ENCODE peak calls at places on chromosomes 12 and 14, in ten cellular contexts. Y is transverse colon, D is PC-9, H is A673, Q is neural progenitor cell, M is breast epithelium, A is neuronal stem cell, J is right cardiac atrium, P is heart right ventricle, Z is mesenchymal stem cell. R is an unnamed sample. For H3K27me3, the result is how much of the 10 kb centered on the place peaks cover.

GRCh38 chr14:29759521-29760340 is 167.9 kb downstream of the PRKD1 start:
- DNase-seq in Q (no peak), P (no peak), A (no peak), H (peak), J (no peak), M (no peak), Z (no peak), D (no peak), Y (no peak), R (no peak)

GRCh38 chr12:68611094-68611818 is 557 bp downstream of the RAP1B start:
- DNase-seq in J (peak), Q (peak), A (peak), M (peak), Y (peak), H (peak), D (peak), P (peak), Z (peak), R (peak)

GRCh38 chr12:121793836-121794531 is 496 bp upstream of the RHOF start:
- DNase-seq in P (peak), D (peak), M (peak), H (peak), Z (peak), Q (peak), Y (peak), J (peak), A (peak), R (peak)

GRCh38 chr12:401235-402126 is at the start of gene CCDC77:
- DNase-seq in J (peak), P (peak), H (peak), Y (peak), D (peak), Z (peak), M (peak), A (peak), Q (peak), R (peak)

GRCh38 chr12:122022393-122023338 is 982 bp downstream of the BCL7A start:
- DNase-seq in J (peak), A (no peak), M (no peak), Z (peak), Y (no peak), Q (peak), D (no peak), H (peak), P (no peak), R (no peak)

GRCh38 chr14:104821971-104822608 is 21.2 kb downstream of the ZBTB42 start:
- DNase-seq in Q (no peak), Z (no peak), J (no peak), A (no peak), Y (no peak), P (no peak), M (no peak), D (peak), H (no peak), R (no peak)

GRCh38 chr14:54881761-54882401 is 20.7 kb downstream of the GCH1 start:
- DNase-seq in Q (no peak), Y (no peak), D (no peak), M (no peak), Z (peak), P (no peak), J (no peak), H (no peak), A (no peak), R (no peak)

GRCh38 chr14:70782361-70782760 is 27.0 kb downstream of the MAP3K9 start:
- DNase-seq in A (no peak), Y (no peak), H (no peak), P (no peak), M (no peak), Q (no peak), Z (peak), D (peak), J (no peak), R (no peak)

GRCh38 chr14:62661818-62662217 is 383.4 kb downstream of the KCNH5 start:
- DNase-seq in Z (no peak), J (no peak), M (no peak), Y (no peak), Q (no peak), H (peak), P (no peak), D (no peak), A (no peak), R (no peak)

GRCh38 chr12:32501835-32502333 is 102.5 kb downstream of the FGD4 start:
- DNase-seq in M (no peak), D (no peak), H (peak), Y (no peak), A (peak), Z (peak), J (no peak), Q (peak), P (no peak), R (no peak)

GRCh38 chr12:34398366-34398705 is 376.0 kb downstream of the ALG10 start:
- DNase-seq in J (peak), D (no peak), H (no peak), Y (peak), A (no peak), P (no peak), M (no peak), Q (no peak), Z (no peak), R (peak)

GRCh38 chr14:93044601-93045000 is 71.1 kb downstream of the ITPK1 start:
- DNase-seq in Z (no peak), Q (no peak), J (peak), M (no peak), Y (no peak), P (no peak), H (no peak), D (peak), A (no peak), R (no peak)

GRCh38 chr12:128606970-128607369 is 216.8 kb downstream of the SLC15A4 start:
- DNase-seq in Q (no peak), J (no peak), Z (no peak), H (no peak), Y (peak), P (no peak), A (no peak), D (no peak), M (no peak), R (no peak)

GRCh38 chr14:23302290-23303225 is at the start of gene PPP1R3E:
- DNase-seq in H (peak), D (peak), P (peak), M (peak), A (peak), Z (peak), Y (peak), Q (peak), J (peak), R (no peak)

GRCh38 chr12:95977764-95978305 is 18.3 kb downstream of the HAL start:
- DNase-seq in M (no peak), Q (no peak), D (no peak), Z (no peak), H (no peak), J (no peak), A (no peak), P (no peak), Y (no peak), R (no peak)

GRCh38 chr14:32039401-32039800 is 37.7 kb upstream of the ARHGAP5 start:
- DNase-seq in H (no peak), M (no peak), Y (no peak), P (no peak), D (no peak), Q (no peak), J (no peak), Z (peak), A (no peak), R (no peak)
- H3K27me3 ChIP-seq in H (under half), M (under half), Y (under half), P (under half), D (under half), Q (under half), J (under half), Z (under half), A (under half), R (under half)

GRCh38 chr14:100341301-100342031 is 18.3 kb downstream of the SLC25A47 start:
- DNase-seq in D (no peak), H (no peak), J (peak), Q (no peak), Y (no peak), M (no peak), P (no peak), A (no peak), Z (peak), R (peak)
- H3K27ac ChIP-seq in D (no peak), H (no peak), J (peak), Q (no peak), Y (peak), M (peak), P (peak), A (no peak), Z (peak), R (peak)

GRCh38 chr12:7723926-7724325 is 12.7 kb downstream of the DPPA3 start:
- DNase-seq in A (no peak), Q (no peak), Z (no peak), J (no peak), M (no peak), Y (no peak), D (no peak), H (no peak), P (no peak), R (no peak)
- H3K27me3 ChIP-seq in A (under half), Q (under half), Z (under half), J (under half), M (under half), Y (under half), D (under half), H (under half), P (under half), R (under half)

DNA sequence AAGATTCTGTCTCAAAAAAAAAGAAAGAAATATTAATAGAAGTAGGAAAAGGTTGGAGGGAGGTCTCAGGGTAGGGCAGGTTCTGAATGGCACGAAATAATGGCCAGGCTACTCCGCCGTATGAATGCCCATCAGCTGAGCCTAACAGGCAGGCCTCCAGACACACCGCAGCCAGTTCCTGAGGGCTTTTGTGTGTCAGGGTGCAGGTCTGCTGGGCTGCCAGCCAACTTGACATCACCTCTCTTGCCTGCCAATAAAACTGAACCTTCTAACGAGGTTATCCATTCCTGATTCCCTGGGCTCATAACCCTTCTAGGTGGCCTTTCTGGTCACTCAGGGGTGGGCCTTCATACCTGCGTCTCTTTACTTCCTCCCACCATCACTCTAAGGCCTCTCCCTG is 3.0 kb downstream of the IFI27 start:
- DNase-seq in Y (peak), M (no peak), J (peak), D (no peak), A (no peak), Q (no peak), Z (no peak), H (no peak), P (peak), R (peak)
- H3K27ac ChIP-seq in Y (peak), M (peak), J (peak), D (no peak), A (no peak), Q (no peak), Z (no peak), H (no peak), P (peak), R (peak)

GRCh38 chr14:76311410-76311758 is 64.6 kb upstream of the ESRRB start:
- DNase-seq in A (no peak), Q (peak), Z (no peak), D (no peak), H (no peak), J (no peak), P (no peak), M (no peak), Y (no peak), R (no peak)

GRCh38 chr14:76314521-76314951 is 61.4 kb upstream of the ESRRB start:
- DNase-seq in Z (no peak), Q (peak), M (no peak), P (no peak), Y (no peak), J (no peak), A (no peak), D (no peak), H (peak), R (no peak)

GRCh38 chr14:76313861-76314260 is 62.1 kb upstream of the ESRRB start:
- DNase-seq in H (peak), J (no peak), Z (no peak), A (no peak), Y (no peak), P (no peak), M (no peak), D (no peak), Q (no peak), R (no peak)

GRCh38 chr14:76313303-76313702 is 62.6 kb upstream of the ESRRB start:
- DNase-seq in H (peak), D (no peak), M (no peak), Y (no peak), P (no peak), Z (no peak), J (no peak), Q (no peak), A (no peak), R (no peak)

GRCh38 chr14:76312821-76313220 is 63.1 kb upstream of the ESRRB start:
- DNase-seq in D (no peak), Z (no peak), Q (peak), Y (no peak), J (no peak), H (no peak), P (no peak), A (no peak), M (no peak), R (no peak)
- H3K27me3 ChIP-seq in D (half or more), Z (under half), Q (half or more), Y (under half), J (under half), H (half or more), P (under half), A (half or more), M (under half), R (under half)

GRCh38 chr12:78403681-78404080 is 460.9 kb upstream of the SYT1 start:
- DNase-seq in H (no peak), J (no peak), M (no peak), Q (no peak), Y (no peak), D (no peak), A (no peak), Z (peak), P (no peak), R (no peak)
- H3K27ac ChIP-seq in H (no peak), J (no peak), M (no peak), Q (no peak), Y (no peak), D (no peak), A (no peak), Z (peak), P (no peak), R (no peak)

GRCh38 chr12:3127832-3128231 is 50.7 kb downstream of the TSPAN9 start:
- DNase-seq in Y (no peak), H (no peak), D (peak), Z (peak), A (no peak), M (no peak), Q (no peak), J (no peak), P (no peak), R (no peak)

GRCh38 chr12:3130053-3130805 is 53.0 kb downstream of the TSPAN9 start:
- DNase-seq in M (no peak), Z (no peak), D (no peak), A (no peak), Q (no peak), Y (no peak), H (no peak), P (peak), J (peak), R (no peak)

GRCh38 chr12:3131129-3131528 is 54.0 kb downstream of the TSPAN9 start:
- DNase-seq in M (no peak), H (no peak), Z (no peak), Y (no peak), J (no peak), D (no peak), Q (no peak), P (no peak), A (no peak), R (no peak)

GRCh38 chr12:3128498-3129293 is 51.5 kb downstream of the TSPAN9 start:
- DNase-seq in Q (no peak), M (no peak), A (no peak), Y (no peak), Z (no peak), D (peak), H (no peak), P (no peak), J (no peak), R (no peak)

GRCh38 chr12:3129301-3130052 is 52.3 kb downstream of the TSPAN9 start:
- DNase-seq in H (no peak), D (no peak), Q (no peak), J (no peak), M (no peak), A (no peak), Y (no peak), Z (peak), P (no peak), R (no peak)
- H3K27me3 ChIP-seq in H (under half), D (under half), Q (under half), J (under half), M (under half), A (under half), Y (under half), Z (under half), P (under half), R (under half)

GRCh38 chr12:92075425-92075891 is 70.2 kb downstream of the BTG1 start:
- DNase-seq in D (no peak), Z (peak), J (no peak), H (no peak), M (no peak), A (no peak), P (no peak), Q (peak), Y (no peak), R (no peak)
- H3K27ac ChIP-seq in D (no peak), Z (peak), J (peak), H (no peak), M (no peak), A (no peak), P (peak), Q (no peak), Y (no peak), R (no peak)

DNA sequence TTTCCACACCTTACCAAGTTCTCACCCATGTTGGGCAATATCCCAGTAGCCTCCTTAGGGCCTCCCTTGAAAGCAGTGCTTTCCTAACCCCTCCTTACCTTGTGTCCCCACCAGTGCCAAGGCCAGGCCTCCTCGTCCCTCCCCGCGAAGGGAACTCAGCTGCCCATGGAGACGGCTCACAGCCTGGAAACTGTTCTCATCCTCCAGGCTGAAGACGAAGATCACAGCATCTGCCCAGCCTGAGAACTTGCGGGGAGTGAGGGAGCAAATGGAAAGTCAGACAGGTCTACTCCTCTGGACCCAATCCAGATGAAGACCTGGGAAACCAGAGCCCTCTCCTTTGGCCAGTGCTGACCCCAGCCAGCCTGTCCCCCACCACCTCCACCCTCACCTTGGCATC is 4.6 kb downstream of the AGAP2 start:
- DNase-seq in A (no peak), Z (no peak), D (no peak), M (no peak), Y (no peak), P (no peak), H (no peak), J (no peak), Q (no peak), R (no peak)
- H3K27me3 ChIP-seq in A (under half), Z (half or more), D (under half), M (under half), Y (half or more), P (under half), H (under half), J (under half), Q (half or more), R (half or more)

DNA sequence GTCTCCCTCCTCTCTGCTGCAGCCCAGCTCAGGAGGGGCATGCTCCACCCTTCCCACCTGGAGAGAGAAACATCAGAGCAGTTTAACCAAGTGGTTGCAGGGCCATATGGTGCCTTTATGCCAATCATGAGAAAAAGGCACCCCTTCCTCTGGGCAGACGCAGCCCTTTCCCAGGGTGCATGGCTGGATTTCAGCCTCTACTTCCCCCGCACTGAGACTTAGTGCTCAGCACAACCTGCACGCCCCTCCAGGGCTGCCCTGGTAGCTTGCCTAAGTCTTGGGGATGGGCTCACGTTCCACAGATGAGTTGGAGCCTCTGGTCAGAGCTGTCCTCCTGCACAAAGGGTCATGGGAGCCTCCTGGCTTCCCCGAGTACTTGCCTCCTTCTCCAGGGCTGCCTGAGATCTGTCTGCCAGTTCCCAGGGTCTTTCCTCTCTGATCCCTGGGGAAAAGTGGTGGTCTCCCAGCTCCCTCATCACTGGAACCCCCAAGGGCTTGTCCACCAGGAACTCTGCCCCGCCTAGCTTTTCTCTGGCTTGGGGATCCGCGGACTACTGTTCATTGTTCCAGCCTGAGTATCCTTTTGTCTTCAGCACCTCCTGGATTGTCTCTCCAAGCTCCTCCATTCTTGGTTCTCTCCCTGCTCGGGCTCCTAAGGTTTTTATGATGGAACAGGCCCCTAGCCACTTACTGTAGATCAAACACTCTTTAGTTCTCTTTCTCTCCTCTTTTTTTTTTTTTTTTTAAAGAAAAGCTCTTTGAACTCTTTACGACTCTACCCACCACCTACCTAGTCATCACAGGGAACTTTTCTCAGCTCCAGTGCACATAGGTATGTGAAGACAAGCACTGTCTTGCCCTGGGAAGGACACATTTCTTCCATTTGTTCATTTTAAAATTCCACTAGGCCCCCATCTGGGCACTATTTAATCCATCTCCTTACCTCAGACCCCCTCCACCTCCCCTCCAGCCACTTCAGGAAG is 6.1 kb upstream of the KRT74 start:
- DNase-seq in Q (no peak), A (no peak), Z (no peak), P (no peak), Y (no peak), D (no peak), H (no peak), M (peak), J (no peak), R (no peak)
- H3K27ac ChIP-seq in Q (no peak), A (no peak), Z (no peak), P (no peak), Y (no peak), D (no peak), H (no peak), M (peak), J (no peak), R (no peak)